ENCODE peak calls at places on chromosomes 4 and X, in ten cellular contexts. W, I, T, N, H, L, Y, Z, K and A are unnamed samples.

GRCh38 chrX:13669246-13669689 is 16.3 kb downstream of the TCEANC start:
- DNase-seq in T (no peak), I (peak; percentile 88), L (no peak), Y (peak; percentile 90), H (peak; percentile 82), Z (peak; percentile 90), K (peak; percentile 21), N (peak; percentile 96), W (no peak), A (peak; percentile 75)

GRCh38 chr4:69518102-69518501 is 22.4 kb upstream of the UGT2B4 start:
- DNase-seq in I (no peak), T (no peak), N (no peak), K (no peak), Z (no peak), Y (no peak), L (no peak), W (no peak), H (no peak), A (no peak)

GRCh38 chr4:22339491-22339890 is 176.4 kb downstream of the ADGRA3 start:
- DNase-seq in Y (no peak), K (no peak), W (no peak), Z (no peak), T (no peak), N (no peak), H (no peak), L (no peak), I (no peak), A (no peak)

GRCh38 chrX:7190157-7190556 is 42.2 kb upstream of the PUDP start:
- DNase-seq in W (no peak), N (no peak), Y (no peak), I (no peak), H (no peak), L (no peak), T (no peak), K (no peak), Z (no peak), A (no peak)

GRCh38 chrX:72121381-72121780 is 10.3 kb downstream of the RTL5 start:
- DNase-seq in T (no peak), L (no peak), I (peak; percentile 33), W (no peak), K (peak; percentile 34), H (peak; percentile 87), Y (no peak), N (peak; percentile 85), Z (peak; percentile 69), A (peak; percentile 56)

GRCh38 chrX:82734140-82734539 is 774.0 kb upstream of the POU3F4 start:
- DNase-seq in L (no peak), H (no peak), Y (no peak), I (no peak), K (no peak), W (no peak), N (no peak), Z (no peak), T (no peak), A (no peak)

GRCh38 chrX:11557120-11557519 is 108.6 kb downstream of the ARHGAP6 start:
- DNase-seq in I (no peak), Y (no peak), Z (no peak), H (no peak), N (peak; percentile 53), T (no peak), W (no peak), K (no peak), L (no peak), A (no peak)

GRCh38 chrX:125205084-125205917 is 114.4 kb upstream of the TEX13C start:
- DNase-seq in Z (no peak), W (peak; percentile 26), N (peak; percentile 45), T (no peak), L (peak; percentile 64), K (no peak), H (peak; percentile 76), I (no peak), Y (no peak), A (peak; percentile 37)

GRCh38 chr4:84232311-84233095 is 266.6 kb downstream of the NKX6-1 start:
- DNase-seq in I (no peak), Y (no peak), W (no peak), L (no peak), N (no peak), T (no peak), H (no peak), Z (no peak), K (no peak), A (no peak)

GRCh38 chr4:38099020-38099600 is 138.9 kb downstream of the PTTG2 start:
- DNase-seq in T (no peak), N (no peak), L (no peak), H (no peak), Y (no peak), K (no peak), Z (no peak), W (no peak), I (no peak), A (no peak)

GRCh38 chr4:86223472-86223871 is 136.4 kb downstream of the MAPK10 start:
- DNase-seq in H (no peak), N (peak; percentile 46), L (no peak), I (no peak), Z (no peak), K (no peak), W (no peak), T (no peak), Y (peak; percentile 66), A (no peak)

GRCh38 chrX:994780-995179 is 217.7 kb downstream of the CRLF2 start:
- DNase-seq in Z (no peak), W (no peak), L (no peak), H (no peak), K (no peak), N (no peak), Y (no peak), I (no peak), T (no peak), A (no peak)

GRCh38 chr4:153521467-153521866 is 55.3 kb downstream of the TMEM131L start:
- DNase-seq in N (no peak), H (no peak), W (no peak), T (no peak), K (peak; percentile 49), I (no peak), L (no peak), Z (no peak), Y (no peak), A (peak; percentile 44)

GRCh38 chrX:118724775-118725174 is 2.6 kb upstream of the IL13RA1 start:
- DNase-seq in K (no peak), W (no peak), Y (no peak), Z (no peak), I (no peak), T (no peak), H (no peak), N (peak; percentile 30), L (no peak), A (no peak)

GRCh38 chrX:40297949-40298539 is 200.3 kb upstream of the BCOR start:
- DNase-seq in N (no peak), Z (no peak), K (no peak), W (no peak), T (no peak), I (no peak), L (no peak), H (no peak), Y (no peak), A (no peak)

GRCh38 chr4:13555325-13555724 is 11.0 kb upstream of the NKX3-2 start:
- DNase-seq in I (no peak), T (no peak), H (no peak), L (no peak), N (no peak), Y (no peak), W (no peak), Z (no peak), K (no peak), A (no peak)
- TF ChIP-seq CTCF in I (no peak), T (no peak), H (no peak), L (no peak), N (no peak), Y (no peak), W (no peak), Z (no peak), K (no peak), A (no peak)

DNA sequence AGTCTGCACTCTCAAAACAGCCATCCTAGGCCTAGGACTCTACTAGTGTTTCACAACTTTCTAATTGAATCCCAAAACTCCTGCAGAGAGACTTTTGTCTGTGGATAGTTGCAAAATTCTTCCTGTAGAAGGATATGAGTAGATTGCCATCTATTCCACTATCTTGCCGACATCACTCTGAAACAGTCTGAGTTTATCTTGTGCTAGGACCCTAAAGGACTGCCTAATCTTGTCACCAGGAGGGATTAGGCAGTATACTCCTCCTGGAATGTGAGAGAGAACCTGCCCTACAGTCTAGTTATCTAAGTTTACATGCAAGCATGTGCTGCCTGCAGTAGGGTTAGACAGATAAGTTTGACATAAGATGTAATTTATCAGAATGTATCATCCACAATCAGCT is 1646.6 kb upstream of the PCDH7 start:
- DNase-seq in N (no peak), K (no peak), W (no peak), Y (no peak), Z (no peak), L (no peak), H (no peak), T (no peak), I (no peak), A (no peak)
- TF ChIP-seq CTCF in N (no peak), K (no peak), W (no peak), Y (no peak), Z (no peak), L (no peak), H (no peak), T (no peak), I (no peak), A (no peak)

DNA sequence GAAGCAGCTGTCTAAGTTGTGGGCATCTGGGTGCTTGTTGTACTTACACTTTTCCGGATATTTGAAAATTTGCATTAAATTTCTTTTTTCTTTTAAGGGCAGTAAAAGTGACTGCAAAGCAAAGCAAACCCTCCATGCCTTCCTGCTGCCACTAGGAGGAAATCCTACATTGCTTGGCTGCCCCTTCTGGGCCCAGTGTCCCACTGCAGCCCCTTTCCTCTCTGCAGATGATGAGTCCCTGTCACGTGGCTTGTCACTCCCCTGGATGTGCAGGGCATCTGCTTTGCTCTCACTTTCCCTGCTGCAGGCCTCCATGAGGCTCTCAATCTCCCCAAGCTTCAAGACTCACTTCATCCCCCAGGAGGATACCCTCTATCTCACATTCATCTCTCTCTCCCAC is 12.7 kb downstream of the TSR2 start:
- DNase-seq in I (no peak), N (peak; percentile 2), Y (no peak), K (no peak), H (no peak), L (peak; percentile 2), W (no peak), Z (no peak), T (no peak), A (peak; percentile 4)
- TF ChIP-seq CTCF in I (peak; percentile 47), N (peak; percentile 29), Y (no peak), K (no peak), H (no peak), L (peak; percentile 50), W (no peak), Z (peak; percentile 2), T (peak; percentile 45), A (no peak)

DNA sequence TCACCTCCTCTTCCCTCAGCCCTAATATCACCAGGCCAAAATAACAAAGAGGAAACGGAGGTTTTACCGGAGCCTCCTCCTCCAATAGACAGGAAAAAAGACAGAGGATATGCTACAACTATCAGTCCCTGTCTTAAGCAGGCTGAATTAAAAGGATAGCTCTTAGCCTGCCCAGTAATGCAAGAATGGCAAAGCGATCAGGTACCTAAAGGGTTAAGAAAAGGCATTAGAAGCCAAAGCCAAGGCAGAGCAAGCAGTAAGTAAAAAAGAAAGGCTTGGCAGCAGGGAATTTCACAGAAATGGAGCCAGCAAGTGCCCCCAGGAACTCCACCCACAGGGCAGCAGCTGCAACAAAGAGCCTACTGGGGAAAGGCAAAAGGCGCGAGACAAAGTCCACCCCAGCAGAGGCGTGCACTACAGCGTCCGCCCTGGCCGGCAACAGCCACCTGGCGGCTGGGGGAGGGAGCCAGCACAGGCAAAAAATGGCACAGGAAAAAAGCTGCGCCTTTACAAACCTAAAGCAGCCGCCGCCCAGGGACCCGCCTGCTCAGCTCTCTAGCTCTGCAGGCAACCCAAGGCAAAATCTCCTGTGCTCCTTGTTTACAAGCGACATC is 220.6 kb upstream of the ZC4H2 start:
- DNase-seq in Y (no peak), H (peak; percentile 63), W (no peak), T (no peak), K (no peak), I (no peak), Z (no peak), L (peak; percentile 20), N (no peak), A (peak; percentile 4)
- TF ChIP-seq CTCF in Y (no peak), H (peak; percentile 20), W (no peak), T (no peak), K (no peak), I (no peak), Z (no peak), L (peak; percentile 62), N (no peak), A (no peak)